ENCODE peak calls at places on chromosomes 1 and 21, in five cellular contexts. D is H9, E is neuronal stem cell, Z is mesenchymal stem cell, H is IMR-90. Q is an unnamed sample.

GRCh38 chr1:234322979-234323378 is 50.3 kb upstream of the COA6 start:
- DNase-seq in D (peak; percentile 90), H (peak; percentile 17), E (peak; percentile 24), Z (no peak), Q (peak; percentile 69)

GRCh38 chr1:187999973-188000372 is 1171.2 kb downstream of the PLA2G4A start:
- DNase-seq in E (no peak), H (peak; percentile 17), Z (no peak), D (no peak), Q (no peak)

GRCh38 chr1:246271516-246271915 is 235.6 kb downstream of the SMYD3 start:
- DNase-seq in H (peak; percentile 53), D (no peak), E (no peak), Z (no peak), Q (no peak)

GRCh38 chr1:55005351-55006140 is 6.8 kb downstream of the BSND start:
- DNase-seq in H (no peak), E (no peak), D (peak; percentile 67), Z (no peak), Q (no peak)

GRCh38 chr1:218402771-218403110 is 57.6 kb downstream of the TGFB2 start:
- DNase-seq in D (no peak), Z (no peak), H (no peak), E (no peak), Q (no peak)

GRCh38 chr21:38766987-38767722 is 38.6 kb upstream of the ETS2 start:
- DNase-seq in Z (peak; percentile 51), D (no peak), E (no peak), H (no peak), Q (no peak)

GRCh38 chr1:218656301-218657037 is 311.3 kb downstream of the TGFB2 start:
- DNase-seq in E (no peak), Z (no peak), D (no peak), H (no peak), Q (no peak)

GRCh38 chr1:198929961-198930599 is 291.2 kb downstream of the PTPRC start:
- DNase-seq in D (no peak), E (no peak), Z (peak; percentile 78), H (peak; percentile 31), Q (no peak)

GRCh38 chr1:109579044-109579443 is 30.6 kb downstream of the GNAI3 start:
- DNase-seq in D (no peak), E (no peak), Z (no peak), H (peak; percentile 46), Q (no peak)

GRCh38 chr1:101465941-101466340 is 229.1 kb downstream of the S1PR1 start:
- DNase-seq in H (no peak), Z (no peak), D (no peak), E (no peak), Q (no peak)

GRCh38 chr1:202084791-202085681 is 37.7 kb upstream of the GPR37L1 start:
- DNase-seq in Z (no peak), E (no peak), H (no peak), D (peak; percentile 56), Q (peak; percentile 60)

GRCh38 chr1:204408074-204408507 is 3.5 kb downstream of the PPP1R15B start:
- DNase-seq in D (no peak), H (peak; percentile 74), E (no peak), Z (peak; percentile 70), Q (no peak)

GRCh38 chr1:9350960-9351359 is 58.3 kb downstream of the SPSB1 start:
- DNase-seq in Z (no peak), E (no peak), H (no peak), D (no peak), Q (no peak)

GRCh38 chr1:111719561-111720239 is 19.5 kb downstream of the INKA2 start:
- DNase-seq in H (no peak), Z (no peak), E (no peak), D (no peak), Q (no peak)

GRCh38 chr1:111739984-111740765 is 980 bp upstream of the INKA2 start:
- DNase-seq in Z (peak; percentile 87), D (peak; percentile 94), H (peak; percentile 52), E (peak; percentile 85), Q (no peak)

GRCh38 chr1:173661271-173661670 is 8.4 kb downstream of the ANKRD45 start:
- DNase-seq in D (no peak), Z (no peak), E (no peak), H (no peak), Q (no peak)

GRCh38 chr1:228155596-228156517 is 6.1 kb downstream of the GJC2 start:
- DNase-seq in D (no peak), Z (no peak), H (no peak), E (no peak), Q (no peak)

GRCh38 chr1:33244143-33244808 is 12.0 kb upstream of the ZNF362 start:
- DNase-seq in H (no peak), E (no peak), Z (peak; percentile 66), D (no peak), Q (no peak)
- H3K14ac ChIP-seq in H (no peak overlapping the region), E (no peak overlapping the region), Z (no peak overlapping the region), D (no peak overlapping the region), Q (no peak overlapping the region)

GRCh38 chr1:16206547-16207317 is 5.7 kb downstream of the ARHGEF19 start:
- DNase-seq in H (peak; percentile 98), Z (peak; percentile 99), E (peak; percentile 97), D (peak; percentile 99), Q (peak; percentile 97)
- H3K14ac ChIP-seq in H (peak overlapping the region; percentile 80), Z (no peak overlapping the region), E (no peak overlapping the region), D (peak overlapping the region; percentile 81), Q (no peak overlapping the region)

DNA sequence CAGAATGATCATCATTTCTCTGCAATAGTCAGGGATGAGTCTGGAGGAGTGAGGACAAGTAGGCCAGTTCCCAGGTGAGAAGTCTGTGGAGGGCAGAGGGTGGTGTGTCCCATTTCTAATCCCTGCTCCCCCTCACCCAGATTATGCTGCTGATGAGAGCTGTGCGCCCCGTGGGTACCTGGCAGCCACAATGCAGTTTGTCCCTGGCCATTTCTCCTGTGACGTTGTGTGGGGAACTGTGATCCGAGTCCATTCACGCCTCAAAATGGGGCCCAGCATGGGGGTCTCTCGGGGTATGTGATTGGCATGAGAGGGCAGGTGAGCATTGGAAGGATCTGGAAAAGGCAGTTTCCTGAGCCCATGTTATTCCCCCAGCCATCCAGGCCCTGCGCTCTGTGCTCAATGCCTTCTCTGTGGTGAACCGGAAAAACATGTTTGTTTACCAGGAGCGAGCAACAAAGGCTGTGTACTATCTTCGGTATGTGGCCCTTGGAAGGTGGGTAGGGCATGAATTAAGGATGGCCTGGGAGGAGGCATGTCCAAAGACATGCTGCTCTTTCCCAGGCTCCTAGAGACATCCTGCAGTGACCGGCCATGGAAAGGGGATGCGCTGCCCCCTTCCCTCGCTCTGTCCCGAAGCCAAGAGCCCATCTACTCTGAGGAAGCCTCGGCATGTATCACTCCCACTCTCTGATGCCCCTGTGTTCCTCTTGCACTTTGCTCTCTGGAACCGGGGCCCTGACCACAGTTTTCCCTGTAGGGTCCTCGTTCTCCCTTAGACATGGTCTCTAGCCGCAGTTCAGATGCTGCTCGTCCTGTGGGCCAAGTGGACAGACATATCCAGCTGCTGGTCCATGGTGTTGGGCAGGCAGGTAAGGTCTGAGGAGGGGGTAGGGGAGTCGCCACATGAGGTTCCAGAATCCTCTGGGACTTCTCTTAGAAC is 16.4 kb downstream of the HYI start:
- DNase-seq in E (no peak), H (no peak), D (no peak), Z (no peak), Q (no peak)
- H3K14ac ChIP-seq in E (no peak overlapping the region), H (no peak overlapping the region), D (no peak overlapping the region), Z (no peak overlapping the region), Q (no peak overlapping the region)

GRCh38 chr1:186374313-186375151 is 521 bp downstream of the TPR start:
- DNase-seq in H (peak; percentile 25), Z (peak; percentile 49), D (no peak), E (peak; percentile 11), Q (no peak)
- H3K14ac ChIP-seq in H (peak overlapping the region; percentile 26), Z (no peak overlapping the region), D (peak overlapping the region; percentile 14), E (no peak overlapping the region), Q (no peak overlapping the region)

GRCh38 chr1:94633051-94633450 is 91.5 kb upstream of the F3 start:
- DNase-seq in D (no peak), E (no peak), H (peak; percentile 86), Z (no peak), Q (no peak)
- H3K14ac ChIP-seq in D (no peak overlapping the region), E (no peak overlapping the region), H (peak overlapping the region; percentile 96), Z (no peak overlapping the region), Q (no peak overlapping the region)

Q was measured in H1.